ENCODE peak calls at places on chromosome 20, in nine cellular contexts. W is psoas muscle, V is endodermal cell, I is RWPE1, L is cardiac fibroblast, A is tibial nerve, Z is upper lobe of right lung, S is cardiac muscle cell, P is MCF 10A. H is an unnamed sample.

GRCh38 chr20:16541226-16541625 is 32.0 kb downstream of the KIF16B start:
- DNase-seq in W (peak; percentile 55), V (no peak), I (no peak), L (no peak), A (no peak), Z (no peak), S (no peak), P (no peak), H (no peak)

GRCh38 chr20:13105864-13106457 is 97.2 kb downstream of the SPTLC3 start:
- DNase-seq in W (no peak), V (no peak), I (peak; percentile 28), L (peak; percentile 68), A (no peak), Z (no peak), S (peak; percentile 59), P (peak; percentile 51), H (no peak)

GRCh38 chr20:872855-873520 is 39.5 kb downstream of the FAM110A start:
- DNase-seq in W (no peak), V (peak; percentile 87), I (no peak), L (no peak), A (no peak), Z (no peak), S (no peak), P (no peak), H (no peak)

GRCh38 chr20:51136326-51136725 is 113.4 kb upstream of the KCNG1 start:
- DNase-seq in W (no peak), V (peak; percentile 2), I (no peak), L (no peak), A (no peak), Z (no peak), S (no peak), P (no peak), H (no peak)

GRCh38 chr20:37894454-37894853 is 8.5 kb upstream of the VSTM2L start:
- DNase-seq in W (no peak), V (no peak), I (no peak), L (no peak), A (no peak), Z (no peak), S (no peak), P (no peak), H (no peak)

GRCh38 chr20:53309515-53309914 is 284.1 kb downstream of the ZNF217 start:
- DNase-seq in W (no peak), V (no peak), I (no peak), L (no peak), A (no peak), Z (no peak), S (no peak), P (no peak), H (no peak)

GRCh38 chr20:57525328-57526053 is 551 bp upstream of the CTCFL start:
- DNase-seq in W (no peak), V (no peak), I (no peak), L (no peak), A (no peak), Z (no peak), S (no peak), P (no peak), H (no peak)

GRCh38 chr20:46717818-46718541 is 8.5 kb downstream of the SLC2A10 start:
- DNase-seq in W (no peak), V (no peak), I (no peak), L (no peak), A (no peak), Z (no peak), S (no peak), P (no peak), H (no peak)

GRCh38 chr20:17622086-17622850 is 52.4 kb downstream of the DSTN start:
- DNase-seq in W (no peak), V (no peak), I (no peak), L (no peak), A (no peak), Z (peak; percentile 37), S (no peak), P (no peak), H (peak; percentile 9)

GRCh38 chr20:63555661-63556381 is 1.9 kb downstream of the FNDC11 start:
- DNase-seq in W (no peak), V (no peak), I (no peak), L (no peak), A (no peak), Z (no peak), S (no peak), P (no peak), H (no peak)

GRCh38 chr20:36881331-36881730 is 5.4 kb downstream of the TLDC2 start:
- DNase-seq in W (no peak), V (no peak), I (no peak), L (no peak), A (no peak), Z (no peak), S (no peak), P (no peak), H (no peak)

DNA sequence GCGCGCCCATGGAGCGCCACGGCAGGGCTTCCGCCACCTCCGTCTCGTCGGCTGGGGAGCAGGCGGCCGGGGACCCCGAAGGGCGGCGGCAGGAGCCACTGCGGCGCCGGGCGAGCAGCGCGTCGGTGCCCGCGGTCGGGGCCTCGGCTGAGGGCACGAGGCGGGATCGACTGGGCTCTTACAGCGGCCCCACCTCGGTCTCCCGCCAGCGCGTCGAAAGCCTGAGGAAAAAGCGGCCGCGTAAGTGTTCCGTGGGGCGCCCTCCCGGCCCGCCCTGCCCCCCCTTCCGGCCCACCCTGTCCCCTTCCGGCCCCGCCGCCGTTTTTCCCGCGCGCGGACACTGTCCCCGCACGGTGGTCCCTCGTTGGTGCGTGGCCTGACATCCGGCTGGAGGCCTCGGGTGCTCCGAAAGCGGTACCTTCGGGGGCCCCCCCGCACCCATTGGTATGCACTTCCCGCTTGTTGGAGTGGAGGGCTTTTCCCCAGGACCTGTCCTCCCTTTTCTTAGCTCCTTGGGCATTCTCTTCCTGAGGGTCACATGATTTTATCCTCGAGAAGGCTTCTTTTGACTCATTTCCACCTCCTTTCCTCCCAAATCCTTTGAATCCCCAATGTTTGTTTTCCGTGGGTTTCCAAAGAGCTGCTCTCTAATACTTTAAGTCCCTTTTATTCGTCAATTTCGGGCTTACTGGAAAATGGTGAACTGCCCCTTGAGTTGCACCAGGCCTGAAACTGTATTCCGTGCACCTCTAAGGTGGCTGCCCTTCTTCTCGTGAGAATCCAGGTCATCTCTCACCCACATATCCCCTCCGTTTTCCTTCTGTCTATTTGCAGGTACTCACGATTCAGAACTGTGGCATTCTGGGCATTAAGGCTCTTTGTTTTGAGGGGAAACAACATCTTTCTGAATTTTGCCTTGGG is 562 bp downstream of the PANK2 start:
- DNase-seq in W (peak; percentile 47), V (peak; percentile 63), I (peak; percentile 31), L (no peak), A (no peak), Z (peak; percentile 79), S (no peak), P (peak; percentile 30), H (peak; percentile 40)
- TF ChIP-seq CTCF in W (peak; percentile 7), V (no peak), I (no peak), L (no peak), A (no peak), Z (no peak), S (no peak), P (no peak), H (no peak)

DNA sequence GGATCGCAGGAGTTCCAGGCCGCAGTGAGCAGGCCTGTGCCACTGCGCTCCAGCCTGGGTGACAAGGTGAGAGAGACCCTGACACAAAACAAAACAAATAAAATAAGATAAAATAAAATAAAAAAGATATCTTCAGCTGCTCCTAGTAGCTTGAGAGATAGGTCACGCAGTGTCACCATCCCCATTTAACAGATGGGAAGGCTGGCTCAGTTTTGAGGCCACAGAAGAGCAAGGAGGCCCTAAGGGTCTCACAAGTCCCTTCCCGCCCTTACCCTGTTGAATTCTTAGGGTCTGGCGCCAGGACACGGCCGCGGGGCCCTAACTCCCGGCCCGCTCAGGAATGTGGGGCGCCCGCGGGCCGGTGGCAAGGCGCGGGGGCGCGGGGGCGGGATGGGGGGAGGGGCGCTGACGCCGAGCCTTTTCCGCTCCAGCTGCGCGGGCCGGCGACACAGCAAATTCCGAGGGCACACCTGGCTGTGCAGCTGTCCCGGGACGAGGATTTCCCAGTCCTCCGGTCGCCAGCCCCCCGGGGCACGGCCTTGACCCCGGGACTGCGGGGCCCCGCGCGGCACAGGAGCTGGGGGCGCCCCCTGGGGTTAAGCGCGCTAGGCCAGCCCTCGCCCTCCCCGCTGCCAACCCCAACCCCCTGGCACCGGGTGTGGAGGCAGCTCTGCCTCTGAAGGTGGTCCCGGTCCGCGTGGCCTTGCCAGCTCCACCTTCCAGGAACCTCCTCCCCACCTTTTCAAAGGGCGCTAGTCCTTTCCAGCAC is 10.3 kb upstream of the R3HDML start:
- DNase-seq in W (no peak), V (peak; percentile 76), I (no peak), L (no peak), A (no peak), Z (peak; percentile 60), S (no peak), P (no peak), H (no peak)
- TF ChIP-seq CTCF in W (no peak), V (no peak), I (no peak), L (no peak), A (no peak), Z (no peak), S (peak; percentile 10), P (no peak), H (no peak)

DNA sequence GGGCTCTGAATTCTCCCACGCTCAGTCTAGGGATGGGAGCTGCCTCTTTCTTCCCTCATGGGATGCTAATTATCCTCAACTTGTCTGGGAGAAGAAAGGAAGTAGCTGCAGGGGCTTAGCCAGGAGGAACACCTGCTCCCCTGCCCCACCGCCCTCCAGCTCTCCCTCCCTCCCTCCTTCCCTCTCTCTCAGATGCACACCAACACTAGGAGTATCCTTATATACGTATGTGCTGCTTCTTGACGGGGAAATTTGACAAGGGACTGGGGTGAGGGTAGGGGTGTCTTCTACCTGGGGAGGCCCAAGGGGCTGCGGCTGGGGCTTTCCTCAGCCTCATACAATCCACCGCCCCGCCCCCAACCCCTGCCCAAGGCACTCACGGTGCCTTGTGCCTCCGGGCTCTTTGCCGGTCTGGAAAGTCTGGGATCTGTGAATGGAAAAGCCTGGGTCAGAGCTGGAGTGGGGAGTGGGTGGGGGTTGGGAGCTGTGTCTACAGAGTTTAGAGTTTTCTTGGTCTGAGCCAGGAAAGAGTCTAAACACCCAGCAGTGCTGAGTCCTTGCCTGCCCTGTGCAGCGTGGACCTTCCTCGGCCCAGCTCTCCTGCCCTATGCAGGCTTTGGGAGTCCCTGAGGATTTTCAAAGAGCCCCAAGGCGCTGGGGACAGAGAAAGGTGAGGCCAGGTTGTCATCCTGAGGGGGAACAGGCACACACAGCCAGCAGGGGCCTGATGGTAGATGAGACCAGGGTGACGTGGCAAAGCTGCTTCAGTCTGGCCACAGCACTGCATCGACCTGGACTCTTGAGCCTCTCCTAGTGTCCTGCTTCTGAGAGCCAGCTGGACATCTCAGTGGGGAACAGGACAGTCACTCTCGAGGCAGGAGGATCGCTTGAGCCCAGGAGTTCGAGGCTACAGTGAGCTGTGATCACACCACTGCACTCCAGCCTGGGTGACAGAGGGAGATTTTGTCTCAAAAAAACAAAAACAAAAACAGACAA is 29.3 kb upstream of the EMILIN3 start:
- DNase-seq in W (no peak), V (no peak), I (no peak), L (no peak), A (no peak), Z (no peak), S (no peak), P (no peak), H (no peak)
- TF ChIP-seq CTCF in W (no peak), V (no peak), I (no peak), L (no peak), A (no peak), Z (no peak), S (no peak), P (no peak), H (no peak)

DNA sequence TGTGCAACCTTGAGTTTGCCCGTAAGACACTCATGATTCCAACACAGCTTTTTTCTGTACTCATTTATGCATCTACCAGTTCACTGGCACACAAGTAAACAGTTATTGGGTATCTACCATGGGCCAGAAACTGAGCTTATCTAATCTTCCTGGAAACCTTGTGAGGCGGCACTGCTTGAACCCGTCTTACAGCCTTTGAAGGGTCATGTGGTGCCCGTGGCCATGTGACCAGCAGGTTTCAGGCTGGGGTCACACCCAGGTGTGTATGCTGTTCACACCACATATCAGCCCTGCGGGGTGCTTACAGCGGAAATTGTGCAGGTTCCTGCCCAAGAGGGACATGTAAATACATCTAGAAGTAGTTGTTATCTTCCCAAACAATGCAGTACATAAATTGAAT is 6.1 kb downstream of the THBD start:
- DNase-seq in W (no peak), V (no peak), I (no peak), L (no peak), A (no peak), Z (no peak), S (no peak), P (no peak), H (no peak)
- TF ChIP-seq CTCF in W (no peak), V (no peak), I (no peak), L (no peak), A (no peak), Z (no peak), S (no peak), P (no peak), H (no peak)

H was measured in uterus.